ENCODE peak calls at places on chromosomes 6 and 20, in nine cellular contexts. One of them, this sample, is unnamed.

GRCh38 chr6:148138478-148138877 is 204.2 kb upstream of the SASH1 start:
- DNase-seq in M059J: no peak
- DNase-seq in activated CD4-positive, alpha-beta T cell treated with anti-CD3 and anti-CD28 coated beads, Interleukin-2, amount 50 U/mL, for 1 hour: no peak
- DNase-seq in A172: no peak
- DNase-seq in sciatic nerve: no peak
- DNase-seq in HCT116: no peak
- DNase-seq in posterior vena cava: no peak
- DNase-seq in LHCN-M2: no peak
- DNase-seq in ACHN: no peak
- DNase-seq in this sample: no peak

GRCh38 chr20:63980317-63980805 is 571 bp upstream of the PRPF6 start:
- DNase-seq in M059J: no peak
- DNase-seq in activated CD4-positive, alpha-beta T cell treated with anti-CD3 and anti-CD28 coated beads, Interleukin-2, amount 50 U/mL, for 1 hour: no peak
- DNase-seq in A172: no peak
- DNase-seq in sciatic nerve: no peak
- DNase-seq in HCT116: no peak
- DNase-seq in posterior vena cava: no peak
- DNase-seq in LHCN-M2: no peak
- DNase-seq in ACHN: no peak
- DNase-seq in this sample: peak; percentile 61

GRCh38 chr6:151940307-151940706 is 132.8 kb downstream of the ESR1 start:
- DNase-seq in M059J: no peak
- DNase-seq in activated CD4-positive, alpha-beta T cell treated with anti-CD3 and anti-CD28 coated beads, Interleukin-2, amount 50 U/mL, for 1 hour: no peak
- DNase-seq in A172: no peak
- DNase-seq in sciatic nerve: no peak
- DNase-seq in HCT116: no peak
- DNase-seq in posterior vena cava: no peak
- DNase-seq in LHCN-M2: no peak
- DNase-seq in ACHN: no peak
- DNase-seq in this sample: no peak

GRCh38 chr6:10561566-10562088 is 40.5 kb downstream of the GCNT2 start:
- DNase-seq in M059J: no peak
- DNase-seq in activated CD4-positive, alpha-beta T cell treated with anti-CD3 and anti-CD28 coated beads, Interleukin-2, amount 50 U/mL, for 1 hour: no peak
- DNase-seq in A172: no peak
- DNase-seq in sciatic nerve: no peak
- DNase-seq in HCT116: no peak
- DNase-seq in posterior vena cava: no peak
- DNase-seq in LHCN-M2: no peak
- DNase-seq in ACHN: no peak
- DNase-seq in this sample: no peak

GRCh38 chr6:36605102-36605501 is 10.9 kb downstream of the SRSF3 start:
- DNase-seq in M059J: no peak
- DNase-seq in activated CD4-positive, alpha-beta T cell treated with anti-CD3 and anti-CD28 coated beads, Interleukin-2, amount 50 U/mL, for 1 hour: no peak
- DNase-seq in A172: no peak
- DNase-seq in sciatic nerve: no peak
- DNase-seq in HCT116: no peak
- DNase-seq in posterior vena cava: no peak
- DNase-seq in LHCN-M2: no peak
- DNase-seq in ACHN: no peak
- DNase-seq in this sample: no peak

GRCh38 chr6:149004664-149005063 is 257.8 kb downstream of the UST start:
- DNase-seq in M059J: no peak
- DNase-seq in activated CD4-positive, alpha-beta T cell treated with anti-CD3 and anti-CD28 coated beads, Interleukin-2, amount 50 U/mL, for 1 hour: no peak
- DNase-seq in A172: no peak
- DNase-seq in sciatic nerve: no peak
- DNase-seq in HCT116: no peak
- DNase-seq in posterior vena cava: no peak
- DNase-seq in LHCN-M2: no peak
- DNase-seq in ACHN: no peak
- DNase-seq in this sample: no peak

GRCh38 chr6:137019476-137020272 is 25.1 kb downstream of the IL20RA start:
- DNase-seq in M059J: no peak
- DNase-seq in activated CD4-positive, alpha-beta T cell treated with anti-CD3 and anti-CD28 coated beads, Interleukin-2, amount 50 U/mL, for 1 hour: no peak
- DNase-seq in A172: no peak
- DNase-seq in sciatic nerve: no peak
- DNase-seq in HCT116: no peak
- DNase-seq in posterior vena cava: no peak
- DNase-seq in LHCN-M2: no peak
- DNase-seq in ACHN: no peak
- DNase-seq in this sample: no peak

GRCh38 chr6:63347599-63347998 is 27.8 kb upstream of the LGSN start:
- DNase-seq in M059J: peak; percentile 85
- DNase-seq in activated CD4-positive, alpha-beta T cell treated with anti-CD3 and anti-CD28 coated beads, Interleukin-2, amount 50 U/mL, for 1 hour: no peak
- DNase-seq in A172: peak; percentile 66
- DNase-seq in sciatic nerve: no peak
- DNase-seq in HCT116: peak; percentile 49
- DNase-seq in posterior vena cava: no peak
- DNase-seq in LHCN-M2: peak; percentile 82
- DNase-seq in ACHN: peak; percentile 18
- DNase-seq in this sample: no peak

GRCh38 chr6:108780784-108781183 is 67.4 kb upstream of the ARMC2 start:
- DNase-seq in M059J: no peak
- DNase-seq in activated CD4-positive, alpha-beta T cell treated with anti-CD3 and anti-CD28 coated beads, Interleukin-2, amount 50 U/mL, for 1 hour: no peak
- DNase-seq in A172: no peak
- DNase-seq in sciatic nerve: no peak
- DNase-seq in HCT116: no peak
- DNase-seq in posterior vena cava: no peak
- DNase-seq in LHCN-M2: no peak
- DNase-seq in ACHN: no peak
- DNase-seq in this sample: no peak

GRCh38 chr6:33745558-33745957 is 1.1 kb downstream of the IP6K3 start:
- DNase-seq in M059J: no peak
- DNase-seq in activated CD4-positive, alpha-beta T cell treated with anti-CD3 and anti-CD28 coated beads, Interleukin-2, amount 50 U/mL, for 1 hour: no peak
- DNase-seq in A172: no peak
- DNase-seq in sciatic nerve: no peak
- DNase-seq in HCT116: no peak
- DNase-seq in posterior vena cava: no peak
- DNase-seq in LHCN-M2: peak; percentile 57
- DNase-seq in ACHN: peak; percentile 31
- DNase-seq in this sample: no peak

GRCh38 chr20:58986968-58987517 is 6.0 kb downstream of the NELFCD start:
- DNase-seq in M059J: no peak
- DNase-seq in activated CD4-positive, alpha-beta T cell treated with anti-CD3 and anti-CD28 coated beads, Interleukin-2, amount 50 U/mL, for 1 hour: no peak
- DNase-seq in A172: no peak
- DNase-seq in sciatic nerve: no peak
- DNase-seq in HCT116: no peak
- DNase-seq in posterior vena cava: peak; percentile 58
- DNase-seq in LHCN-M2: no peak
- DNase-seq in ACHN: no peak
- DNase-seq in this sample: no peak

This sample was measured in putamen.